ENCODE peak calls at places on chromosomes 11 and 22, in five cellular contexts. R is NCI-H1092 treated with DMSO at 0.1 percent for 48 hours, B is neural progenitor cell, D is dermis blood vessel endothelial cell, F is RPMI8226. T is an unnamed sample.

GRCh38 chr11:120182357-120182756 is 28.5 kb upstream of the OAF start:
- DNase-seq in R (no peak), B (peak), D (no peak), F (no peak), T (peak)

GRCh38 chr22:42947211-42947990 is 67.5 kb downstream of the PACSIN2 start:
- DNase-seq in R (peak), B (peak), D (peak), F (no peak), T (no peak)

GRCh38 chr22:45816771-45817170 is 145.1 kb downstream of the ATXN10 start:
- DNase-seq in R (no peak), B (no peak), D (no peak), F (no peak), T (no peak)

GRCh38 chr22:39457546-39458442 is 982 bp downstream of the MGAT3 start:
- DNase-seq in R (no peak), B (peak), D (no peak), F (no peak), T (no peak)

GRCh38 chr11:23288001-23288783 is 427.9 kb upstream of the CCDC179 start:
- DNase-seq in R (no peak), B (no peak), D (peak), F (no peak), T (no peak)

GRCh38 chr22:19766506-19767426 is 6.2 kb downstream of the TBX1 start:
- DNase-seq in R (no peak), B (peak), D (peak), F (peak), T (peak)

GRCh38 chr22:20021196-20022181 is 579 bp downstream of the TANGO2 start:
- DNase-seq in R (no peak), B (peak), D (peak), F (no peak), T (peak)

GRCh38 chr11:25769287-25769686 is 562.6 kb upstream of the ANO3 start:
- DNase-seq in R (no peak), B (no peak), D (no peak), F (no peak), T (no peak)

GRCh38 chr11:23143031-23143430 is 282.8 kb upstream of the CCDC179 start:
- DNase-seq in R (no peak), B (no peak), D (no peak), F (no peak), T (no peak)

GRCh38 chr22:37674951-37675929 is at the start of gene LGALS1:
- DNase-seq in R (peak), B (peak), D (peak), F (peak), T (peak)

T was measured in upper lobe of right lung.